ENCODE peak calls at places on chromosomes 6 and 20, in nine cellular contexts. Y, H, X, I, P, R, L, S and C are unnamed samples.

GRCh38 chr6:125201961-125202729 is 48.6 kb downstream of the TPD52L1 start:
- DNase-seq in L (no peak), P (no peak), Y (peak; percentile 96), X (peak; percentile 35), H (peak; percentile 59), I (peak; percentile 70), S (no peak), R (no peak), C (no peak)

GRCh38 chr6:170247178-170247701 is 43.6 kb downstream of the DLL1 start:
- DNase-seq in R (no peak), Y (no peak), H (no peak), L (no peak), I (no peak), S (no peak), X (no peak), P (no peak), C (no peak)

GRCh38 chr6:79384845-79385244 is 150.4 kb upstream of the HMGN3 start:
- DNase-seq in X (no peak), P (peak; percentile 60), S (no peak), R (no peak), I (no peak), L (no peak), H (no peak), Y (no peak), C (no peak)

GRCh38 chr20:13259921-13260320 is 38.8 kb downstream of the ISM1 start:
- DNase-seq in S (no peak), X (no peak), I (no peak), Y (no peak), L (peak; percentile 14), H (no peak), R (no peak), P (no peak), C (no peak)

GRCh38 chr6:56890683-56891429 is 64.1 kb upstream of the BEND6 start:
- DNase-seq in I (peak; percentile 47), X (peak; percentile 58), L (no peak), S (no peak), H (no peak), Y (peak; percentile 66), P (no peak), R (no peak), C (no peak)

GRCh38 chr6:3296537-3297453 is 38.0 kb downstream of the PSMG4 start:
- DNase-seq in I (peak; percentile 86), H (no peak), L (no peak), X (no peak), S (no peak), P (no peak), Y (no peak), R (no peak), C (peak; percentile 43)

GRCh38 chr6:111563581-111563980 is 42.1 kb downstream of the TRAF3IP2 start:
- DNase-seq in R (no peak), I (no peak), P (no peak), Y (no peak), L (peak; percentile 47), S (no peak), X (no peak), H (no peak), C (no peak)

GRCh38 chr6:7112741-7113313 is 5.1 kb downstream of the RREB1 start:
- DNase-seq in S (no peak), P (no peak), R (peak; percentile 27), I (no peak), X (no peak), H (no peak), L (no peak), Y (peak; percentile 20), C (no peak)

GRCh38 chr6:158488065-158488464 is 71.8 kb upstream of the TMEM181 start:
- DNase-seq in H (no peak), X (peak; percentile 18), Y (peak; percentile 86), I (no peak), L (no peak), S (no peak), R (no peak), P (no peak), C (no peak)

GRCh38 chr6:116682334-116682712 is 1.3 kb downstream of the KPNA5 start:
- DNase-seq in Y (peak; percentile 60), S (no peak), H (no peak), I (no peak), R (peak; percentile 36), P (no peak), L (no peak), X (no peak), C (no peak)

GRCh38 chr6:28657756-28658465 is 132.2 kb downstream of the GPX5 start:
- DNase-seq in Y (peak; percentile 60), L (peak; percentile 36), P (no peak), S (no peak), X (peak; percentile 61), R (no peak), I (no peak), H (peak; percentile 44), C (no peak)

GRCh38 chr6:105382477-105382876 is 20.4 kb downstream of the PREP start:
- DNase-seq in P (no peak), X (no peak), H (no peak), R (no peak), L (no peak), S (no peak), I (no peak), Y (no peak), C (no peak)

GRCh38 chr6:158472453-158472852 is 87.4 kb upstream of the TMEM181 start:
- DNase-seq in S (no peak), I (no peak), Y (no peak), R (no peak), H (no peak), L (no peak), P (no peak), X (no peak), C (no peak)

GRCh38 chr6:36973190-36973589 is 12.8 kb downstream of the MTCH1 start:
- DNase-seq in X (no peak), H (no peak), I (no peak), P (no peak), S (no peak), Y (no peak), L (no peak), R (no peak), C (no peak)

GRCh38 chr20:54869765-54870164 is 394.4 kb downstream of the DOK5 start:
- DNase-seq in H (no peak), L (no peak), Y (no peak), P (no peak), S (no peak), X (no peak), R (no peak), I (no peak), C (no peak)

GRCh38 chr20:6162239-6162638 is 39.4 kb upstream of the FERMT1 start:
- DNase-seq in L (no peak), P (no peak), H (no peak), Y (peak; percentile 49), S (no peak), I (no peak), X (no peak), R (no peak), C (no peak)

GRCh38 chr20:59437601-59438031 is 137.2 kb downstream of the EDN3 start:
- DNase-seq in Y (no peak), I (no peak), H (no peak), P (no peak), X (no peak), R (no peak), L (no peak), S (no peak), C (no peak)

GRCh38 chr6:38571721-38572120 is 68.0 kb downstream of the BTBD9 start:
- DNase-seq in L (no peak), Y (no peak), H (no peak), X (no peak), I (no peak), S (no peak), P (no peak), R (no peak), C (no peak)

GRCh38 chr6:83183082-83183828 is 9.8 kb downstream of the PGM3 start:
- DNase-seq in H (peak; percentile 28), X (no peak), Y (peak; percentile 91), S (no peak), P (no peak), L (no peak), I (no peak), R (no peak), C (no peak)

GRCh38 chr6:53703047-53703446 is 37.5 kb upstream of the KLHL31 start:
- DNase-seq in P (no peak), I (no peak), R (no peak), S (no peak), L (no peak), H (no peak), X (no peak), Y (no peak), C (no peak)

GRCh38 chr6:16999486-17000436 is 102.1 kb upstream of the STMND1 start:
- DNase-seq in R (no peak), Y (peak; percentile 35), S (no peak), H (no peak), I (no peak), X (no peak), P (no peak), L (no peak), C (no peak)